ENCODE peak calls at places on chromosomes 2 and 18, in ten cellular contexts. One of them, this sample, is unnamed.

GRCh38 chr2:222290691-222291484 is 7.9 kb downstream of the PAX3 start:
- DNase-seq in astrocyte: peak; percentile 82
- DNase-seq in fibroblast of lung: peak; percentile 84
- DNase-seq in cardiac muscle cell: peak; percentile 26
- DNase-seq in CD8-positive, alpha-beta T cell: no peak
- DNase-seq in body of pancreas: no peak
- DNase-seq in HepG2: no peak
- DNase-seq in WERI-Rb-1: peak; percentile 56
- DNase-seq in lower lobe of right lung: no peak
- DNase-seq in vagina: no peak
- DNase-seq in this sample: no peak

GRCh38 chr2:208010501-208010900 is 14.8 kb downstream of the PLEKHM3 start:
- DNase-seq in cardiac muscle cell: no peak
- DNase-seq in body of pancreas: no peak
- DNase-seq in vagina: no peak
- DNase-seq in astrocyte: no peak
- DNase-seq in WERI-Rb-1: no peak
- DNase-seq in lower lobe of right lung: no peak
- DNase-seq in fibroblast of lung: no peak
- DNase-seq in HepG2: no peak
- DNase-seq in CD8-positive, alpha-beta T cell: no peak
- DNase-seq in this sample: no peak

GRCh38 chr2:40304340-40304739 is 147.6 kb downstream of the SLC8A1 start:
- DNase-seq in CD8-positive, alpha-beta T cell: no peak
- DNase-seq in HepG2: no peak
- DNase-seq in WERI-Rb-1: no peak
- DNase-seq in cardiac muscle cell: no peak
- DNase-seq in vagina: no peak
- DNase-seq in lower lobe of right lung: no peak
- DNase-seq in astrocyte: peak; percentile 82
- DNase-seq in body of pancreas: no peak
- DNase-seq in fibroblast of lung: peak; percentile 87
- DNase-seq in this sample: no peak

GRCh38 chr2:113218283-113219091 is 44.7 kb downstream of the PSD4 start:
- DNase-seq in cardiac muscle cell: no peak
- DNase-seq in WERI-Rb-1: no peak
- DNase-seq in body of pancreas: peak; percentile 62
- DNase-seq in fibroblast of lung: peak; percentile 65
- DNase-seq in lower lobe of right lung: peak; percentile 87
- DNase-seq in HepG2: peak; percentile 97
- DNase-seq in astrocyte: peak; percentile 56
- DNase-seq in vagina: no peak
- DNase-seq in CD8-positive, alpha-beta T cell: no peak
- DNase-seq in this sample: peak; percentile 62

GRCh38 chr2:89837962-89838625 is 1146.6 kb downstream of the RPIA start:
- DNase-seq in cardiac muscle cell: no peak
- DNase-seq in HepG2: no peak
- DNase-seq in fibroblast of lung: no peak
- DNase-seq in body of pancreas: no peak
- DNase-seq in astrocyte: no peak
- DNase-seq in CD8-positive, alpha-beta T cell: no peak
- DNase-seq in lower lobe of right lung: no peak
- DNase-seq in vagina: no peak
- DNase-seq in WERI-Rb-1: no peak
- DNase-seq in this sample: no peak

GRCh38 chr18:79625195-79625923 is 54.2 kb upstream of the CTDP1 start:
- DNase-seq in body of pancreas: peak; percentile 6
- DNase-seq in lower lobe of right lung: no peak
- DNase-seq in vagina: no peak
- DNase-seq in WERI-Rb-1: no peak
- DNase-seq in fibroblast of lung: no peak
- DNase-seq in HepG2: no peak
- DNase-seq in cardiac muscle cell: no peak
- DNase-seq in astrocyte: no peak
- DNase-seq in CD8-positive, alpha-beta T cell: no peak
- DNase-seq in this sample: no peak

GRCh38 chr2:232714969-232715368 is 17.8 kb downstream of the GIGYF2 start:
- DNase-seq in vagina: no peak
- DNase-seq in astrocyte: no peak
- DNase-seq in HepG2: no peak
- DNase-seq in cardiac muscle cell: no peak
- DNase-seq in CD8-positive, alpha-beta T cell: no peak
- DNase-seq in body of pancreas: no peak
- DNase-seq in WERI-Rb-1: no peak
- DNase-seq in fibroblast of lung: no peak
- DNase-seq in lower lobe of right lung: no peak
- DNase-seq in this sample: no peak

GRCh38 chr2:195027947-195028346 is 629.1 kb upstream of the SLC39A10 start:
- DNase-seq in HepG2: no peak
- DNase-seq in body of pancreas: no peak
- DNase-seq in lower lobe of right lung: no peak
- DNase-seq in fibroblast of lung: no peak
- DNase-seq in CD8-positive, alpha-beta T cell: no peak
- DNase-seq in astrocyte: no peak
- DNase-seq in cardiac muscle cell: no peak
- DNase-seq in vagina: no peak
- DNase-seq in WERI-Rb-1: no peak
- DNase-seq in this sample: no peak

GRCh38 chr2:143607446-143608110 is 478.4 kb downstream of the ARHGAP15 start:
- DNase-seq in cardiac muscle cell: peak; percentile 30
- DNase-seq in fibroblast of lung: peak; percentile 49
- DNase-seq in WERI-Rb-1: no peak
- DNase-seq in vagina: no peak
- DNase-seq in astrocyte: peak; percentile 43
- DNase-seq in CD8-positive, alpha-beta T cell: no peak
- DNase-seq in lower lobe of right lung: no peak
- DNase-seq in body of pancreas: no peak
- DNase-seq in HepG2: no peak
- DNase-seq in this sample: no peak

GRCh38 chr2:71831208-71831577 is 316.5 kb downstream of the CYP26B1 start:
- DNase-seq in body of pancreas: no peak
- DNase-seq in vagina: no peak
- DNase-seq in lower lobe of right lung: no peak
- DNase-seq in fibroblast of lung: peak; percentile 96
- DNase-seq in astrocyte: peak; percentile 94
- DNase-seq in CD8-positive, alpha-beta T cell: no peak
- DNase-seq in cardiac muscle cell: peak; percentile 62
- DNase-seq in WERI-Rb-1: no peak
- DNase-seq in HepG2: no peak
- DNase-seq in this sample: no peak

GRCh38 chr2:112995346-112995920 is 9.8 kb upstream of the IL36A start:
- DNase-seq in body of pancreas: no peak
- DNase-seq in CD8-positive, alpha-beta T cell: peak; percentile 11
- DNase-seq in astrocyte: no peak
- DNase-seq in lower lobe of right lung: no peak
- DNase-seq in vagina: no peak
- DNase-seq in fibroblast of lung: no peak
- DNase-seq in WERI-Rb-1: no peak
- DNase-seq in cardiac muscle cell: no peak
- DNase-seq in HepG2: no peak
- DNase-seq in this sample: no peak

GRCh38 chr2:135874966-135875365 is 1.3 kb downstream of the MCM6 start:
- DNase-seq in WERI-Rb-1: no peak
- DNase-seq in HepG2: no peak
- DNase-seq in lower lobe of right lung: no peak
- DNase-seq in fibroblast of lung: no peak
- DNase-seq in vagina: no peak
- DNase-seq in cardiac muscle cell: no peak
- DNase-seq in CD8-positive, alpha-beta T cell: no peak
- DNase-seq in body of pancreas: no peak
- DNase-seq in astrocyte: no peak
- DNase-seq in this sample: no peak

GRCh38 chr2:135875491-135876065 is 665 bp downstream of the MCM6 start:
- DNase-seq in fibroblast of lung: peak; percentile 59
- DNase-seq in CD8-positive, alpha-beta T cell: peak; percentile 65
- DNase-seq in WERI-Rb-1: peak; percentile 37
- DNase-seq in HepG2: no peak
- DNase-seq in vagina: peak; percentile 82
- DNase-seq in lower lobe of right lung: peak; percentile 77
- DNase-seq in body of pancreas: peak; percentile 64
- DNase-seq in cardiac muscle cell: peak; percentile 71
- DNase-seq in astrocyte: peak; percentile 46
- DNase-seq in this sample: peak; percentile 67

GRCh38 chr2:135876066-135876711 is at the start of gene MCM6:
- DNase-seq in HepG2: peak; percentile 92
- DNase-seq in WERI-Rb-1: peak; percentile 99
- DNase-seq in lower lobe of right lung: peak; percentile 98
- DNase-seq in fibroblast of lung: peak; percentile 97
- DNase-seq in cardiac muscle cell: peak; percentile 100
- DNase-seq in body of pancreas: peak; percentile 98
- DNase-seq in CD8-positive, alpha-beta T cell: peak; percentile 97
- DNase-seq in vagina: no peak
- DNase-seq in astrocyte: peak; percentile 96
- DNase-seq in this sample: peak; percentile 99

GRCh38 chr2:135870571-135870970 is 5.7 kb downstream of the MCM6 start:
- DNase-seq in body of pancreas: no peak
- DNase-seq in HepG2: no peak
- DNase-seq in lower lobe of right lung: no peak
- DNase-seq in cardiac muscle cell: no peak
- DNase-seq in vagina: no peak
- DNase-seq in fibroblast of lung: no peak
- DNase-seq in CD8-positive, alpha-beta T cell: no peak
- DNase-seq in astrocyte: no peak
- DNase-seq in WERI-Rb-1: no peak
- DNase-seq in this sample: no peak
- H3K36me3 ChIP-seq in body of pancreas: peaks cover 7% of the 10 kb centered on the region
- H3K36me3 ChIP-seq in HepG2: no peaks in the 10 kb centered on the region
- H3K36me3 ChIP-seq in lower lobe of right lung: peaks cover 50% of the 10 kb centered on the region
- H3K36me3 ChIP-seq in cardiac muscle cell: peaks cover 32% of the 10 kb centered on the region
- H3K36me3 ChIP-seq in vagina: peaks cover 3% of the 10 kb centered on the region
- H3K36me3 ChIP-seq in fibroblast of lung: peaks cover 1% of the 10 kb centered on the region
- H3K36me3 ChIP-seq in CD8-positive, alpha-beta T cell: peaks cover 23% of the 10 kb centered on the region
- H3K36me3 ChIP-seq in astrocyte: peaks cover 29% of the 10 kb centered on the region
- H3K36me3 ChIP-seq in WERI-Rb-1: peaks cover 89% of the 10 kb centered on the region
- H3K36me3 ChIP-seq in this sample: no peaks in the 10 kb centered on the region

GRCh38 chr2:65311049-65311448 is 83.4 kb downstream of the ACTR2 start:
- DNase-seq in body of pancreas: peak; percentile 16
- DNase-seq in CD8-positive, alpha-beta T cell: no peak
- DNase-seq in vagina: no peak
- DNase-seq in lower lobe of right lung: no peak
- DNase-seq in fibroblast of lung: no peak
- DNase-seq in HepG2: no peak
- DNase-seq in WERI-Rb-1: no peak
- DNase-seq in astrocyte: no peak
- DNase-seq in cardiac muscle cell: no peak
- DNase-seq in this sample: no peak

GRCh38 chr2:65313126-65313953 is 85.7 kb downstream of the ACTR2 start:
- DNase-seq in lower lobe of right lung: no peak
- DNase-seq in cardiac muscle cell: peak; percentile 16
- DNase-seq in vagina: no peak
- DNase-seq in body of pancreas: no peak
- DNase-seq in HepG2: no peak
- DNase-seq in fibroblast of lung: no peak
- DNase-seq in CD8-positive, alpha-beta T cell: no peak
- DNase-seq in astrocyte: no peak
- DNase-seq in WERI-Rb-1: no peak
- DNase-seq in this sample: no peak

GRCh38 chr2:65305899-65306298 is 78.3 kb downstream of the ACTR2 start:
- DNase-seq in HepG2: no peak
- DNase-seq in body of pancreas: no peak
- DNase-seq in vagina: no peak
- DNase-seq in CD8-positive, alpha-beta T cell: no peak
- DNase-seq in lower lobe of right lung: no peak
- DNase-seq in astrocyte: no peak
- DNase-seq in fibroblast of lung: no peak
- DNase-seq in cardiac muscle cell: no peak
- DNase-seq in WERI-Rb-1: no peak
- DNase-seq in this sample: no peak

GRCh38 chr2:65311596-65311995 is 84.0 kb downstream of the ACTR2 start:
- DNase-seq in vagina: no peak
- DNase-seq in cardiac muscle cell: no peak
- DNase-seq in WERI-Rb-1: no peak
- DNase-seq in lower lobe of right lung: no peak
- DNase-seq in body of pancreas: no peak
- DNase-seq in CD8-positive, alpha-beta T cell: no peak
- DNase-seq in fibroblast of lung: no peak
- DNase-seq in HepG2: no peak
- DNase-seq in astrocyte: no peak
- DNase-seq in this sample: no peak

GRCh38 chr2:65309699-65310098 is 82.1 kb downstream of the ACTR2 start:
- DNase-seq in vagina: no peak
- DNase-seq in WERI-Rb-1: no peak
- DNase-seq in astrocyte: no peak
- DNase-seq in CD8-positive, alpha-beta T cell: no peak
- DNase-seq in cardiac muscle cell: no peak
- DNase-seq in lower lobe of right lung: peak; percentile 70
- DNase-seq in HepG2: no peak
- DNase-seq in fibroblast of lung: no peak
- DNase-seq in body of pancreas: peak; percentile 55
- DNase-seq in this sample: no peak
- TF ChIP-seq CTCF in vagina: no peak
- TF ChIP-seq CTCF in WERI-Rb-1: no peak
- TF ChIP-seq CTCF in astrocyte: no peak
- TF ChIP-seq CTCF in CD8-positive, alpha-beta T cell: no peak
- TF ChIP-seq CTCF in cardiac muscle cell: no peak
- TF ChIP-seq CTCF in lower lobe of right lung: no peak
- TF ChIP-seq CTCF in HepG2: peak; percentile 44
- TF ChIP-seq CTCF in fibroblast of lung: no peak
- TF ChIP-seq CTCF in body of pancreas: no peak
- TF ChIP-seq CTCF in this sample: no peak

DNA sequence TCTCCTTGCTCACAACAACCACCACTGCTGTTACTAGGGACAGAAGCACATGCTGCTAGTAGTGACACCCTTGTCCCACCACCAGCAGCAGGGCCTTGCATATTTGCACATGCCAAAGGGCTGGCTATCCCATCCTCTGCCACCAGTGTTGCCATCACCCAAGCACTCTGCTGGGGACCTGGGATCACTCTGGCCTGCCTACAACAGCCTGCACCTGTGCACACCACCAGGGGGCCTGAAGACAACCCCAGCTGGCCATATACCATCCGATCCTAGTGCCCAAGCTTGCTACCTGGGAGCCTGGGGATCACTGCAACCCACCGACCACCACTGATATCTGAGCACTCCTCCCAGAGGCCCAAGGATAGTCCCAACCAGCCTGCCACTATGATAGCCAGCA is 99.9 kb upstream of the FANCL start:
- DNase-seq in body of pancreas: no peak
- DNase-seq in fibroblast of lung: no peak
- DNase-seq in cardiac muscle cell: no peak
- DNase-seq in vagina: no peak
- DNase-seq in HepG2: peak; percentile 2
- DNase-seq in WERI-Rb-1: no peak
- DNase-seq in astrocyte: no peak
- DNase-seq in CD8-positive, alpha-beta T cell: no peak
- DNase-seq in lower lobe of right lung: no peak
- DNase-seq in this sample: no peak
- H3K36me3 ChIP-seq in body of pancreas: no peaks in the 10 kb centered on the region
- H3K36me3 ChIP-seq in fibroblast of lung: no peaks in the 10 kb centered on the region
- H3K36me3 ChIP-seq in cardiac muscle cell: no peaks in the 10 kb centered on the region
- H3K36me3 ChIP-seq in vagina: no peaks in the 10 kb centered on the region
- H3K36me3 ChIP-seq in HepG2: no peaks in the 10 kb centered on the region
- H3K36me3 ChIP-seq in WERI-Rb-1: no peaks in the 10 kb centered on the region
- H3K36me3 ChIP-seq in astrocyte: no peaks in the 10 kb centered on the region
- H3K36me3 ChIP-seq in CD8-positive, alpha-beta T cell: no peaks in the 10 kb centered on the region
- H3K36me3 ChIP-seq in lower lobe of right lung: no peaks in the 10 kb centered on the region
- H3K36me3 ChIP-seq in this sample: no peaks in the 10 kb centered on the region

DNA sequence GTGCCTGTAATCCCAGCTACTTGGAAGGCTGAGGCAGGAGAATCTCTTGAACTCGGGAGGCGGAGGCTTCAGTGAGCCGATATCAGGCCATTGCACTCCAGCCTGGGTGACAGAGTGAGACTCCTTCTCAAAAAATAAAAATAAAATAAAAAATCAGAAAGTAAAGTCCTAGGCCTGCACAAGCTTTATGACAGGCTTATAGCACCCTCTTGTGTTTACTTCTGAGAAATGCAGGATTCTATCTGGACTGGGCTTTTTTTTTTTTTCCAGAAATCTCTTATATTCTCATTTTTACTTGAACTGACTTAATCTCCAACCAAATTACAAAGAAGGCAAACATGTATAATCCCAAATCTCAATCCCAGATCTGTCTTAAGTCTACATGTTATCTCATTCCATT is 26.1 kb upstream of the REG3G start:
- DNase-seq in WERI-Rb-1: no peak
- DNase-seq in vagina: no peak
- DNase-seq in astrocyte: no peak
- DNase-seq in cardiac muscle cell: peak; percentile 14
- DNase-seq in HepG2: no peak
- DNase-seq in fibroblast of lung: no peak
- DNase-seq in body of pancreas: no peak
- DNase-seq in lower lobe of right lung: no peak
- DNase-seq in CD8-positive, alpha-beta T cell: no peak
- DNase-seq in this sample: no peak
- TF ChIP-seq CTCF in WERI-Rb-1: peak; percentile 16
- TF ChIP-seq CTCF in vagina: no peak
- TF ChIP-seq CTCF in astrocyte: peak; percentile 32
- TF ChIP-seq CTCF in cardiac muscle cell: peak; percentile 32
- TF ChIP-seq CTCF in HepG2: peak; percentile 42
- TF ChIP-seq CTCF in fibroblast of lung: peak; percentile 33
- TF ChIP-seq CTCF in body of pancreas: peak; percentile 39
- TF ChIP-seq CTCF in lower lobe of right lung: peak; percentile 31
- TF ChIP-seq CTCF in CD8-positive, alpha-beta T cell: no peak
- TF ChIP-seq CTCF in this sample: no peak

This sample was measured in testis.